ENCODE peak calls at places on chromosomes 11 and 22, in eight cellular contexts. M is HCT116; D is A549; F is heart right ventricle; A is spleen; L is CD4-positive, alpha-beta T cell; T is esophagus squamous epithelium; I is tibial nerve. S is an unnamed sample.
A peak's percentile ranks its signal among the peaks of the same experiment; 100 is the strongest.

GRCh38 chr22:26666035-26666338 is 8.6 kb downstream of the MIAT start:
- DNase-seq in D (no peak), I (no peak), T (no peak), A (peak; percentile 35), F (no peak), L (no peak), M (no peak), S (no peak)

GRCh38 chr11:12950681-12951080 is 58.4 kb upstream of the RASSF10 start:
- DNase-seq in A (no peak), F (no peak), L (no peak), M (no peak), T (no peak), D (no peak), I (no peak), S (no peak)

GRCh38 chr22:22616636-22617035 is 27.8 kb upstream of the GGTLC2 start:
- DNase-seq in F (no peak), I (no peak), T (no peak), A (no peak), D (peak; percentile 40), L (no peak), M (no peak), S (no peak)

GRCh38 chr11:134835561-134835960 is 423.5 kb upstream of the B3GAT1 start:
- DNase-seq in I (no peak), D (no peak), L (no peak), F (no peak), M (no peak), T (no peak), A (no peak), S (no peak)

GRCh38 chr11:28170759-28171158 is 62.6 kb downstream of the METTL15 start:
- DNase-seq in M (no peak), I (no peak), L (no peak), A (no peak), F (no peak), T (no peak), D (no peak), S (no peak)

GRCh38 chr11:235180-235997 is 753 bp downstream of the SIRT3 start:
- DNase-seq in D (no peak), L (no peak), M (no peak), F (no peak), I (no peak), A (no peak), T (no peak), S (no peak)

GRCh38 chr22:28969401-28970168 is 86.2 kb downstream of the ZNRF3 start:
- DNase-seq in T (no peak), M (no peak), L (no peak), I (no peak), A (no peak), D (no peak), F (no peak), S (no peak)

GRCh38 chr11:1401656-1402221 is 12.0 kb downstream of the BRSK2 start:
- DNase-seq in A (no peak), L (peak; percentile 46), T (no peak), I (no peak), D (peak; percentile 36), M (no peak), F (peak; percentile 80), S (no peak)

GRCh38 chr11:134433251-134433650 is 21.2 kb upstream of the B3GAT1 start:
- DNase-seq in M (no peak), I (no peak), L (no peak), F (no peak), T (no peak), A (no peak), D (no peak), S (no peak)

GRCh38 chr11:14244926-14245325 is 114.1 kb downstream of the RRAS2 start:
- DNase-seq in M (no peak), A (no peak), T (no peak), I (no peak), D (no peak), F (no peak), L (no peak), S (no peak)

GRCh38 chr11:133898770-133899115 is 53.4 kb upstream of the SPATA19 start:
- DNase-seq in D (no peak), A (no peak), L (no peak), F (no peak), M (no peak), I (no peak), T (no peak), S (no peak)

GRCh38 chr22:19477321-19478085 is 1.5 kb downstream of the UFD1 start:
- DNase-seq in L (no peak), A (no peak), F (no peak), I (no peak), T (no peak), M (no peak), D (no peak), S (no peak)

GRCh38 chr11:15576759-15577158 is 462.0 kb downstream of the INSC start:
- DNase-seq in D (no peak), M (no peak), F (no peak), I (no peak), A (no peak), T (no peak), L (no peak), S (no peak)

GRCh38 chr11:35214181-35214770 is 75.3 kb downstream of the CD44 start:
- DNase-seq in L (no peak), A (no peak), I (no peak), T (no peak), D (no peak), M (no peak), F (no peak), S (no peak)

GRCh38 chr22:42172385-42173172 is 42.0 kb upstream of the CYP2D6 start:
- DNase-seq in I (no peak), A (no peak), M (no peak), D (no peak), T (no peak), L (no peak), F (no peak), S (no peak)

GRCh38 chr11:69718147-69718546 is 14.3 kb upstream of the FGF19 start:
- DNase-seq in I (no peak), L (no peak), T (no peak), A (no peak), D (peak; percentile 38), M (no peak), F (peak; percentile 51), S (no peak)

GRCh38 chr22:11616811-11617210 is 3911.2 kb upstream of the OR11H1 start:
- DNase-seq in A (peak; percentile 49), M (no peak), D (no peak), F (no peak), I (no peak), L (no peak), T (no peak), S (no peak)

DNA sequence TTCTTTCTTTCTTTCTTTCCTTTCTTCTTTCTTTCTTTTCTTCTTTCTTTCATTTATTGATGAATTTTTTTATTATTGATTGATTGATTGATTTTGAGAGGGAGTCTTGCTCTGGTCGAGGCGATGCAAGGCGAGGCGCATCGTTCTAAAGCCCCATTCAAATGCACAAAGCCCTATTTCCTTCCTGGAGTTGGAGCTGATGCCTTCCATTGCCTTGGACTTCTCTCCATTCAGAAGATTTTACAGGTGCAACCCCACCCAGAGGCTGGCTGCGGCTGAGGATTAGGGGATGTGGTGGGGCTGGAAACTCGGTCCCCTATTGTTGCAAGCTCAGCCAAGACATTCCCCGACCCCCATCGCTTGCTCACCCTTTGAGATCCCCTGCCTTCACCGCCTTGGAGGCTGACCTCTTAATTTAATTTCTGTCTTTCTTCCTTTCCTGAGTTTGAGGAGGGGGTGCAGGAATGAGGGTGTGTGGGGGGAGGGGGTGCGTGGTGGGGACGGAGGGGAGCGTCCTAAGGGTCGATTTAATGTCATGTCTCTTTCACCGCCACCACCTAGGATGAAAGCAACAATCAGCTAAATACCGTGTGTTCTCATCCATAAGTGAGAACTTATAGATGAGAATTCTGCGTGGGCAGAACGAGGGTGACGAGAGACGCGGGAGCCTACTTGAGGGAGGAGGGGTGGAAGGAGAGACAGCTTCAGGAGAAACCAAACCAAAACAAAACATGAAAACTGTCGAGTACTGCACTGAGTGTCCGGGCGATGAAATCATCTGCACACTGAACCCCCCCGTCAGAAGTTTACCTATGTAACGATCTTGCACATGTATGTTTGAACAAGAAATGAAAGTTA is 3913.9 kb upstream of the OR11H1 start:
- DNase-seq in L (no peak), I (no peak), F (no peak), T (no peak), M (no peak), A (peak; percentile 56), D (no peak), S (no peak)
- H3K9me3 ChIP-seq in L (peaks cover 18% of the 10 kb centered on the region), I (peaks cover 77% of the 10 kb centered on the region), F (no peaks in the 10 kb centered on the region), T (peaks cover 42% of the 10 kb centered on the region), M (no peaks in the 10 kb centered on the region), A (peaks cover 61% of the 10 kb centered on the region), D (no peaks in the 10 kb centered on the region), S (peaks cover 3% of the 10 kb centered on the region)

DNA sequence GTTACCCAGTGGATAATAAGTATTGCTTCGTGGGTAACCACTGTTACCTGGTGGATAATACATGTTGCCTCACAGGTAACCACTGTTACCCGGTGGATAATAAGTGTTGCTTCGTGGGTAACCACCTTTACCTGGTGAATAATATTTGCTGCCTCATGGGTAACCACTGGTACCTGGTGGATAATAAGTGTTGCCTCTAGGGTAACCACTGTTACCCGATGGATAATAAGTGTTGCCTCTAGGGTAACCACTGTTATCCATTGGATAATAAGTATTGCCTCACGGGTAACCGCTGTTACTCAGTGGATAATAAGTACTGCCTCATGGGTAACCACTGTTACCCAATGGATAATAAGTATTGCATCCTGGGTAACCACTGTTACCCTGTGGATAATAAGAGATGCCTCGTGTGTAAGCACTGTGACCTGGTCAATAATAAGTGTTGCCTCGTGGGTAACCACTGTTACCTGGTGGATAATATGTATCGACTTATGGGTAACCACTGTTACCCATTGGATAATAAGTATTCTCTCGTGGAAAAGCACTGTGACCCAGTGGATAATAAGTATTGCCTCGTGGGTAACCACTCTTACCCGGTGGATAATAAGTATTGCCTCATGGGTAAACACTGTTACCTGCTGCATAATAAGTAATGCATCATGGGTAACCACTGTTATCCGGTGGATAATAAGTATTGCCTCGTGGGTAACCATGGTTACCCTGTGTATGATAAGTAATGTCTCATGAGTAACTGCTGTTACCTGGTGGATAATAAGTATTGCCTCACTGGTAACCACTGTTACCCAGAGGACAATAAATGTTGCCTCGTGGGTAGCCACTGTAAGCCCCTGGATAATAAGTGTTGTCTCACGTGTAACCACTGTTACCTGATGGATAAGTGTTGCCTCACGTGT is 20.1 kb upstream of the NXPE4 start:
- DNase-seq in D (no peak), I (no peak), L (no peak), T (no peak), F (no peak), M (no peak), A (no peak), S (no peak)
- H3K9me3 ChIP-seq in D (no peaks in the 10 kb centered on the region), I (peaks cover 28% of the 10 kb centered on the region), L (no peaks in the 10 kb centered on the region), T (no peaks in the 10 kb centered on the region), F (no peaks in the 10 kb centered on the region), M (peaks cover 12% of the 10 kb centered on the region), A (peaks cover 9% of the 10 kb centered on the region), S (peaks cover 4% of the 10 kb centered on the region)

GRCh38 chr22:47377926-47378560 is 615.6 kb downstream of the TBC1D22A start:
- DNase-seq in A (no peak), T (no peak), M (no peak), F (no peak), D (no peak), L (no peak), I (no peak), S (no peak)
- H3K9me3 ChIP-seq in A (no peaks in the 10 kb centered on the region), T (no peaks in the 10 kb centered on the region), M (no peaks in the 10 kb centered on the region), F (no peaks in the 10 kb centered on the region), D (no peaks in the 10 kb centered on the region), L (no peaks in the 10 kb centered on the region), I (no peaks in the 10 kb centered on the region), S (no peaks in the 10 kb centered on the region)

DNA sequence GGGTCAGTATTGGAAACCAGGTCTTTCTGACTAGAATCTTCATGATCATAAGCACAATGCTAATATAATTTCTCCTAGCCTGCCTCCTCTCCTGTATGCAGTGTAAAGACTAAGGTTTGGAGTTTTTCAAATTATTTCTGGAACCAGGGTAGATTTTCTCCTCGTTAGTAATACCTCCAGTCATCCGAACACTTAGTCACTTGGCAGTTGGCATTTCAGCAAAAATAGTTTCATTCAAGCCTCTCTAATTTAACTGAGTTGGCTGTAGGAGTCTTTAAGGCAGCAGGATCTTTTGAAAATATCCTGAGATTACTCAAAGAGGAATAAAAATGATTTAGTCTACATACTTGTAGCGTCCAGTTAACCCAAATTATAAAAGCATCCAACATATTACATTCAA is 6.3 kb downstream of the TYR start:
- DNase-seq in D (no peak), M (no peak), T (no peak), L (no peak), F (no peak), A (no peak), I (no peak), S (no peak)
- H3K9me3 ChIP-seq in D (no peaks in the 10 kb centered on the region), M (no peaks in the 10 kb centered on the region), T (no peaks in the 10 kb centered on the region), L (no peaks in the 10 kb centered on the region), F (no peaks in the 10 kb centered on the region), A (no peaks in the 10 kb centered on the region), I (no peaks in the 10 kb centered on the region), S (no peaks in the 10 kb centered on the region)